ENCODE peak calls at places on chromosomes 5 and 9, in seven cellular contexts. Q, B, O, T, K, Y and F are unnamed samples.

GRCh38 chr5:179313849-179314521 is 31.3 kb downstream of the ADAMTS2 start:
- DNase-seq in Q (peak; percentile 64), B (no peak), O (peak; percentile 27), T (no peak), K (no peak), Y (no peak), F (no peak)

GRCh38 chr9:82354260-82354659 is 365.7 kb downstream of the SPATA31D1 start:
- DNase-seq in Q (no peak), B (no peak), O (no peak), T (no peak), K (no peak), Y (no peak), F (no peak)

GRCh38 chr5:167425161-167425560 is 866.3 kb upstream of the WWC1 start:
- DNase-seq in Q (no peak), B (no peak), O (no peak), T (no peak), K (no peak), Y (peak; percentile 69), F (no peak)

GRCh38 chr9:104774831-104775573 is 11.1 kb downstream of the NIPSNAP3B start:
- DNase-seq in Q (no peak), B (no peak), O (no peak), T (no peak), K (no peak), Y (peak; percentile 66), F (no peak)

GRCh38 chr9:113772121-113772885 is 103.8 kb upstream of the ZNF618 start:
- DNase-seq in Q (no peak), B (no peak), O (no peak), T (no peak), K (no peak), Y (no peak), F (no peak)

GRCh38 chr5:65059681-65060598 is 291.2 kb downstream of the CWC27 start:
- DNase-seq in Q (no peak), B (no peak), O (no peak), T (no peak), K (no peak), Y (no peak), F (no peak)

GRCh38 chr5:14257995-14258403 is 114.9 kb downstream of the TRIO start:
- DNase-seq in Q (no peak), B (no peak), O (no peak), T (no peak), K (no peak), Y (no peak), F (no peak)

GRCh38 chr5:122350496-122350895 is 38.5 kb downstream of the SNCAIP start:
- DNase-seq in Q (no peak), B (no peak), O (no peak), T (no peak), K (no peak), Y (peak; percentile 62), F (no peak)

GRCh38 chr5:124124711-124125229 is 612.8 kb downstream of the CSNK1G3 start:
- DNase-seq in Q (no peak), B (no peak), O (no peak), T (no peak), K (no peak), Y (no peak), F (no peak)

GRCh38 chr9:24765025-24765756 is 219.5 kb upstream of the IZUMO3 start:
- DNase-seq in Q (no peak), B (no peak), O (no peak), T (no peak), K (no peak), Y (no peak), F (no peak)

GRCh38 chr5:33271606-33272005 is 169.2 kb upstream of the TARS1 start:
- DNase-seq in Q (no peak), B (no peak), O (no peak), T (no peak), K (no peak), Y (no peak), F (no peak)

GRCh38 chr5:2900360-2900759 is 148.9 kb upstream of the IRX2 start:
- DNase-seq in Q (no peak), B (no peak), O (no peak), T (no peak), K (no peak), Y (no peak), F (no peak)

GRCh38 chr9:90815183-90815943 is 13.7 kb downstream of the SYK start:
- DNase-seq in Q (no peak), B (no peak), O (no peak), T (peak; percentile 47), K (peak; percentile 15), Y (no peak), F (no peak)

GRCh38 chr9:97851450-97851883 is 1.6 kb upstream of the FOXE1 start:
- DNase-seq in Q (no peak), B (no peak), O (no peak), T (no peak), K (no peak), Y (no peak), F (no peak)

GRCh38 chr5:78647411-78647818 is 1.2 kb downstream of the LHFPL2 start:
- DNase-seq in Q (no peak), B (peak; percentile 22), O (no peak), T (no peak), K (no peak), Y (peak; percentile 48), F (peak; percentile 4)

GRCh38 chr5:93117753-93118531 is 463.1 kb downstream of the NR2F1-AS1 start:
- DNase-seq in Q (no peak), B (no peak), O (no peak), T (no peak), K (no peak), Y (peak; percentile 13), F (no peak)

GRCh38 chr5:45696206-45696836 is at the start of gene HCN1:
- DNase-seq in Q (peak; percentile 56), B (peak; percentile 61), O (peak; percentile 94), T (no peak), K (peak; percentile 31), Y (peak; percentile 96), F (peak; percentile 42)

GRCh38 chr9:136707849-136708517 is 4.4 kb upstream of the DIPK1B start:
- DNase-seq in Q (no peak), B (no peak), O (no peak), T (no peak), K (no peak), Y (no peak), F (no peak)

GRCh38 chr9:122261469-122261881 is 3.2 kb downstream of the RBM18 start:
- DNase-seq in Q (no peak), B (no peak), O (no peak), T (no peak), K (no peak), Y (no peak), F (no peak)

GRCh38 chr9:136570916-136571315 is 25.1 kb upstream of the NOTCH1 start:
- DNase-seq in Q (no peak), B (no peak), O (no peak), T (no peak), K (no peak), Y (no peak), F (no peak)

GRCh38 chr5:122420126-122420525 is 108.1 kb downstream of the SNCAIP start:
- DNase-seq in Q (no peak), B (no peak), O (no peak), T (no peak), K (no peak), Y (no peak), F (no peak)

GRCh38 chr5:167708449-167708848 is 583.0 kb upstream of the WWC1 start:
- DNase-seq in Q (no peak), B (no peak), O (no peak), T (no peak), K (no peak), Y (no peak), F (no peak)

GRCh38 chr5:176762489-176762888 is 47.9 kb upstream of the UNC5A start:
- DNase-seq in Q (no peak), B (no peak), O (no peak), T (no peak), K (no peak), Y (no peak), F (no peak)

GRCh38 chr5:42718591-42718990 is 38.0 kb upstream of the CCDC152 start:
- DNase-seq in Q (no peak), B (no peak), O (no peak), T (peak; percentile 23), K (no peak), Y (no peak), F (no peak)

GRCh38 chr5:61603211-61603908 is 271.3 kb downstream of the ZSWIM6 start:
- DNase-seq in Q (peak; percentile 85), B (no peak), O (no peak), T (no peak), K (no peak), Y (no peak), F (no peak)

GRCh38 chr5:135832941-135833340 is 1.5 kb upstream of the SLC25A48 start:
- DNase-seq in Q (no peak), B (no peak), O (no peak), T (no peak), K (no peak), Y (no peak), F (no peak)

GRCh38 chr5:107700486-107700885 is 29.7 kb upstream of the EFNA5 start:
- DNase-seq in Q (no peak), B (no peak), O (no peak), T (no peak), K (no peak), Y (no peak), F (no peak)

GRCh38 chr5:158895573-158895972 is 204.1 kb downstream of the EBF1 start:
- DNase-seq in Q (no peak), B (no peak), O (no peak), T (no peak), K (no peak), Y (no peak), F (no peak)

GRCh38 chr5:18972244-18972643 is 1015.8 kb downstream of the CDH18 start:
- DNase-seq in Q (no peak), B (no peak), O (no peak), T (no peak), K (no peak), Y (no peak), F (no peak)